ENCODE peak calls at places on chromosomes 2 and 18, in seven cellular contexts. One of them, this sample, is unnamed.

GRCh38 chr2:65075605-65076344 is 19.6 kb downstream of the CEP68 start:
- DNase-seq in H9: peak
- DNase-seq in H1: no peak
- DNase-seq in IMR-90: no peak
- DNase-seq in mesenchymal stem cell: no peak
- DNase-seq in neuronal stem cell: no peak
- DNase-seq in trophoblast cell: peak
- DNase-seq in this sample: peak

GRCh38 chr18:24930478-24930877 is 421.5 kb downstream of the ZNF521 start:
- DNase-seq in H9: no peak
- DNase-seq in H1: no peak
- DNase-seq in IMR-90: no peak
- DNase-seq in mesenchymal stem cell: no peak
- DNase-seq in neuronal stem cell: no peak
- DNase-seq in trophoblast cell: no peak
- DNase-seq in this sample: peak

GRCh38 chr18:24031318-24031717 is 16.8 kb downstream of the TTC39C start:
- DNase-seq in H9: no peak
- DNase-seq in H1: no peak
- DNase-seq in IMR-90: no peak
- DNase-seq in mesenchymal stem cell: no peak
- DNase-seq in neuronal stem cell: no peak
- DNase-seq in trophoblast cell: no peak
- DNase-seq in this sample: no peak

GRCh38 chr18:31206787-31207381 is 44.2 kb upstream of the DSC1 start:
- DNase-seq in H9: peak
- DNase-seq in H1: peak
- DNase-seq in IMR-90: peak
- DNase-seq in mesenchymal stem cell: peak
- DNase-seq in neuronal stem cell: no peak
- DNase-seq in trophoblast cell: peak
- DNase-seq in this sample: peak

GRCh38 chr2:96859338-96859649 is 1.5 kb upstream of the ANKRD39 start:
- DNase-seq in H9: no peak
- DNase-seq in H1: no peak
- DNase-seq in IMR-90: no peak
- DNase-seq in mesenchymal stem cell: peak
- DNase-seq in neuronal stem cell: no peak
- DNase-seq in trophoblast cell: no peak
- DNase-seq in this sample: no peak

GRCh38 chr2:96374211-96374951 is 38.8 kb downstream of the NCAPH start:
- DNase-seq in H9: no peak
- DNase-seq in H1: no peak
- DNase-seq in IMR-90: peak
- DNase-seq in mesenchymal stem cell: no peak
- DNase-seq in neuronal stem cell: no peak
- DNase-seq in trophoblast cell: no peak
- DNase-seq in this sample: no peak

GRCh38 chr18:45416168-45416567 is 199.1 kb upstream of the SLC14A2 start:
- DNase-seq in H9: no peak
- DNase-seq in H1: no peak
- DNase-seq in IMR-90: no peak
- DNase-seq in mesenchymal stem cell: no peak
- DNase-seq in neuronal stem cell: no peak
- DNase-seq in trophoblast cell: no peak
- DNase-seq in this sample: no peak

GRCh38 chr2:224319756-224320155 is 82.2 kb downstream of the FAM124B start:
- DNase-seq in H9: no peak
- DNase-seq in H1: no peak
- DNase-seq in IMR-90: no peak
- DNase-seq in mesenchymal stem cell: no peak
- DNase-seq in neuronal stem cell: no peak
- DNase-seq in trophoblast cell: no peak
- DNase-seq in this sample: no peak

GRCh38 chr2:54520687-54521086 is 64.6 kb downstream of the SPTBN1 start:
- DNase-seq in H9: no peak
- DNase-seq in H1: no peak
- DNase-seq in IMR-90: peak
- DNase-seq in mesenchymal stem cell: peak
- DNase-seq in neuronal stem cell: no peak
- DNase-seq in trophoblast cell: peak
- DNase-seq in this sample: no peak

GRCh38 chr2:112680666-112681101 is 34.9 kb downstream of the SLC20A1 start:
- DNase-seq in H9: no peak
- DNase-seq in H1: no peak
- DNase-seq in IMR-90: no peak
- DNase-seq in mesenchymal stem cell: no peak
- DNase-seq in neuronal stem cell: no peak
- DNase-seq in trophoblast cell: no peak
- DNase-seq in this sample: no peak

GRCh38 chr2:164721425-164721824 is 100.1 kb upstream of the GRB14 start:
- DNase-seq in H9: no peak
- DNase-seq in H1: no peak
- DNase-seq in IMR-90: no peak
- DNase-seq in mesenchymal stem cell: no peak
- DNase-seq in neuronal stem cell: no peak
- DNase-seq in trophoblast cell: no peak
- DNase-seq in this sample: no peak

GRCh38 chr18:4843771-4844170 is 353.3 kb downstream of the AKAIN1 start:
- DNase-seq in H9: no peak
- DNase-seq in H1: no peak
- DNase-seq in IMR-90: no peak
- DNase-seq in mesenchymal stem cell: no peak
- DNase-seq in neuronal stem cell: no peak
- DNase-seq in trophoblast cell: no peak
- DNase-seq in this sample: peak
- H3K4ac ChIP-seq in H9: no peak
- H3K4ac ChIP-seq in H1: no peak
- H3K4ac ChIP-seq in IMR-90: no peak
- H3K4ac ChIP-seq in mesenchymal stem cell: no peak
- H3K4ac ChIP-seq in neuronal stem cell: no peak
- H3K4ac ChIP-seq in trophoblast cell: no peak
- H3K4ac ChIP-seq in this sample: no peak

GRCh38 chr2:100137318-100137717 is 5.1 kb downstream of the AFF3 start:
- DNase-seq in H9: no peak
- DNase-seq in H1: no peak
- DNase-seq in IMR-90: no peak
- DNase-seq in mesenchymal stem cell: no peak
- DNase-seq in neuronal stem cell: no peak
- DNase-seq in trophoblast cell: no peak
- DNase-seq in this sample: no peak

GRCh38 chr2:100139114-100139513 is 3.3 kb downstream of the AFF3 start:
- DNase-seq in H9: no peak
- DNase-seq in H1: no peak
- DNase-seq in IMR-90: no peak
- DNase-seq in mesenchymal stem cell: no peak
- DNase-seq in neuronal stem cell: no peak
- DNase-seq in trophoblast cell: no peak
- DNase-seq in this sample: no peak

GRCh38 chr2:100135415-100135814 is 7.0 kb downstream of the AFF3 start:
- DNase-seq in H9: no peak
- DNase-seq in H1: no peak
- DNase-seq in IMR-90: no peak
- DNase-seq in mesenchymal stem cell: no peak
- DNase-seq in neuronal stem cell: no peak
- DNase-seq in trophoblast cell: no peak
- DNase-seq in this sample: no peak

GRCh38 chr2:100137877-100138570 is 4.4 kb downstream of the AFF3 start:
- DNase-seq in H9: no peak
- DNase-seq in H1: no peak
- DNase-seq in IMR-90: no peak
- DNase-seq in mesenchymal stem cell: no peak
- DNase-seq in neuronal stem cell: no peak
- DNase-seq in trophoblast cell: no peak
- DNase-seq in this sample: no peak

GRCh38 chr2:100136310-100136709 is 6.1 kb downstream of the AFF3 start:
- DNase-seq in H9: no peak
- DNase-seq in H1: no peak
- DNase-seq in IMR-90: no peak
- DNase-seq in mesenchymal stem cell: no peak
- DNase-seq in neuronal stem cell: no peak
- DNase-seq in trophoblast cell: no peak
- DNase-seq in this sample: no peak
- H2BK5ac ChIP-seq in H9: no peak
- H2BK5ac ChIP-seq in H1: no peak
- H2BK5ac ChIP-seq in IMR-90: no peak
- H2BK5ac ChIP-seq in mesenchymal stem cell: no peak
- H2BK5ac ChIP-seq in neuronal stem cell: no peak
- H2BK5ac ChIP-seq in trophoblast cell: no peak
- H2BK5ac ChIP-seq in this sample: no peak

GRCh38 chr2:1607971-1608688 is 136.2 kb downstream of the PXDN start:
- DNase-seq in H9: no peak
- DNase-seq in H1: no peak
- DNase-seq in IMR-90: peak
- DNase-seq in mesenchymal stem cell: no peak
- DNase-seq in neuronal stem cell: no peak
- DNase-seq in trophoblast cell: no peak
- DNase-seq in this sample: no peak
- H3K4ac ChIP-seq in H9: no peak
- H3K4ac ChIP-seq in H1: no peak
- H3K4ac ChIP-seq in IMR-90: peak
- H3K4ac ChIP-seq in mesenchymal stem cell: no peak
- H3K4ac ChIP-seq in neuronal stem cell: no peak
- H3K4ac ChIP-seq in trophoblast cell: no peak
- H3K4ac ChIP-seq in this sample: no peak

GRCh38 chr18:59681521-59682004 is 15.7 kb downstream of the CCBE1 start:
- DNase-seq in H9: no peak
- DNase-seq in H1: no peak
- DNase-seq in IMR-90: no peak
- DNase-seq in mesenchymal stem cell: no peak
- DNase-seq in neuronal stem cell: no peak
- DNase-seq in trophoblast cell: no peak
- DNase-seq in this sample: peak
- H2BK5ac ChIP-seq in H9: no peak
- H2BK5ac ChIP-seq in H1: no peak
- H2BK5ac ChIP-seq in IMR-90: no peak
- H2BK5ac ChIP-seq in mesenchymal stem cell: no peak
- H2BK5ac ChIP-seq in neuronal stem cell: no peak
- H2BK5ac ChIP-seq in trophoblast cell: no peak
- H2BK5ac ChIP-seq in this sample: no peak

DNA sequence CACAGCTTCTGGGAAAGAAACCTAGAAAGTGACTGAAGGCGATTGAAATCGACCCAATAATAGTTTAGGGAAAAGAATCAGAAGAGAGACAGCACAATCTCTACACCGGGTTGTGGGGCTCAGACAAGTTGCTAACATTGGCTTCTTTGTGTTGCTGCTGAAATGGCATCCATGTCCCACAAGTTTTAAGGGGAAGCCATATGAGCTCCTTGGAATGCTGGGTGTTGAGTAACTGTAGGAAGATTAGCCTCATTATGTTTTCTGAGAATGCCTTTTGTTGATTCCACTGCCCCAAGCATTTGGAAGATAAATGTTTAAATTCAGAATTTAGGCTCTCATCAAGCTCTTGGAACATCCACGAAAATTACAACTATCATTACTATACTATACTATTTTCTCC is 73.4 kb upstream of the NEUROD1 start:
- DNase-seq in H9: no peak
- DNase-seq in H1: no peak
- DNase-seq in IMR-90: no peak
- DNase-seq in mesenchymal stem cell: no peak
- DNase-seq in neuronal stem cell: no peak
- DNase-seq in trophoblast cell: no peak
- DNase-seq in this sample: no peak
- H3K4ac ChIP-seq in H9: no peak
- H3K4ac ChIP-seq in H1: no peak
- H3K4ac ChIP-seq in IMR-90: no peak
- H3K4ac ChIP-seq in mesenchymal stem cell: no peak
- H3K4ac ChIP-seq in neuronal stem cell: no peak
- H3K4ac ChIP-seq in trophoblast cell: no peak
- H3K4ac ChIP-seq in this sample: peak

DNA sequence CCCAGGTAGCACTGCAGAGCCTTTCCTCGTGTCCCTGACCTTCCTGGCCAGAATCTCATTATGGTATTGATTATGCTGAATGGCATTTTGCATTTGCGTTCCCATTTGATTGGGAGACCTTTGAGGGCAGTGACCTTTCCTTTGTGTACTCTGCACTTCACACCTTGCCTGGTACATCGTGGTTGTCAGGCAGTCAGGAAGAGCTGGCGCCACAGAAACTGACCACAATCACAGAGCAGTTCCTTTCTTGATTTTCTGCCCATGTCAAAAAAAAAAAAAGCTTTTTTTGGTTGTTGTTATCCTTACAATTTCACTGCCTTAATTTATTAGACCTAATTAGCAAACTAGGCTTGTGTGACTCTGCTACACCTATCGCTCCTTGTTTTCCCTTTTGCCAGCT is 8.9 kb upstream of the KLHL29 start:
- DNase-seq in H9: no peak
- DNase-seq in H1: no peak
- DNase-seq in IMR-90: no peak
- DNase-seq in mesenchymal stem cell: no peak
- DNase-seq in neuronal stem cell: no peak
- DNase-seq in trophoblast cell: no peak
- DNase-seq in this sample: no peak
- H2BK5ac ChIP-seq in H9: no peak
- H2BK5ac ChIP-seq in H1: no peak
- H2BK5ac ChIP-seq in IMR-90: no peak
- H2BK5ac ChIP-seq in mesenchymal stem cell: no peak
- H2BK5ac ChIP-seq in neuronal stem cell: no peak
- H2BK5ac ChIP-seq in trophoblast cell: no peak
- H2BK5ac ChIP-seq in this sample: no peak

DNA sequence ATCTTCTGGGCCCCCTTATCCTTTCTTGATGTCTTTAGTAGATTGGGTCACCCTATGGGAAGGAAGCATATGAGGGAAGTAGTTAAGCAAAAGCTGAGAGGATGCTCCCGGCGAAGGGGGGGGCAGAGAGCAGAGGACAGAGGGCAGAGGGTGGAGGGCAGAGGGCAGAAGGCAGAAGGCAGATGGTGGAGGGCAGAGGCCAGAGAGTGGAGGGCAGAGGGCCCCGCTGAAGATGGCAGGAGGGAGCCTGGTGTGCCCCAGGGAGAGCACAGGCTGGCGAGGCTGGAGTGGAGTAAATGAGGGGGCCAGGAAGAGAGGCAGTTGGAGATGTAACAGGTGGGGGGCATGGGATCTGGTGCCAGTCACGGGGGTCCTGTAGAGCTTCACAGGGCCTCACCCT is 7.0 kb downstream of the MLPH start:
- DNase-seq in H9: no peak
- DNase-seq in H1: no peak
- DNase-seq in IMR-90: no peak
- DNase-seq in mesenchymal stem cell: no peak
- DNase-seq in neuronal stem cell: no peak
- DNase-seq in trophoblast cell: no peak
- DNase-seq in this sample: no peak
- H3K4ac ChIP-seq in H9: no peak
- H3K4ac ChIP-seq in H1: no peak
- H3K4ac ChIP-seq in IMR-90: no peak
- H3K4ac ChIP-seq in mesenchymal stem cell: peak
- H3K4ac ChIP-seq in neuronal stem cell: no peak
- H3K4ac ChIP-seq in trophoblast cell: no peak
- H3K4ac ChIP-seq in this sample: no peak

DNA sequence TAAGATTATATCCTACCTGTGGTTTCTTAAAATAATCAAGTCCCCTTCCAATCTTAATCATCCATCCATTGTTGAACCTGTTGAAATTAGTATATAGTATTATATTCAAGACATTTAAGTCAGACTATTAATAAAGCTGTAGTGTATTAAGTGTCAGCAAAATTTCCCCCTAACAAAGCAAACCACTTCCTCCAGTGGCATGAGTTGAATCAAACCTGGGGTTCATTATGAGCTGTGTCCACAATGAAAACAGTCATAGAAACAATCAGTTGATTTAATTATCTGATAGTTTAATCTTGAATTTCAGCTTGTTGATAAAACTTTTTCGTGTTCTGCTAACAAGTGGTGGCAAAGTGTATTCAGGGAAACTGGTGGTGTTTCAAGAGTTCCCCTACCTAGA is 11.3 kb downstream of the MITD1 start:
- DNase-seq in H9: no peak
- DNase-seq in H1: no peak
- DNase-seq in IMR-90: no peak
- DNase-seq in mesenchymal stem cell: no peak
- DNase-seq in neuronal stem cell: no peak
- DNase-seq in trophoblast cell: no peak
- DNase-seq in this sample: no peak
- H2BK5ac ChIP-seq in H9: no peak
- H2BK5ac ChIP-seq in H1: no peak
- H2BK5ac ChIP-seq in IMR-90: no peak
- H2BK5ac ChIP-seq in mesenchymal stem cell: no peak
- H2BK5ac ChIP-seq in neuronal stem cell: no peak
- H2BK5ac ChIP-seq in trophoblast cell: no peak
- H2BK5ac ChIP-seq in this sample: no peak